ENCODE peak calls at places on chromosome 4, in eight cellular contexts. C is HCT116, P is sigmoid colon, D is tibial nerve, U is suprapubic skin, Q is body of pancreas, W is adrenal gland, H is ovary. J is an unnamed sample.

GRCh38 chr4:69689530-69690111 is 36.6 kb upstream of the UGT2A1 start:
- DNase-seq in W (no peak), C (peak; percentile 6), Q (no peak), U (no peak), P (no peak), D (no peak), H (no peak), J (no peak)

GRCh38 chr4:183589710-183590109 is 69.3 kb downstream of the RWDD4 start:
- DNase-seq in W (no peak), U (no peak), P (no peak), Q (no peak), C (no peak), D (no peak), H (no peak), J (no peak)

GRCh38 chr4:184453402-184454160 is 20.8 kb downstream of the IRF2 start:
- DNase-seq in W (peak; percentile 72), D (no peak), C (no peak), U (no peak), H (no peak), Q (peak; percentile 25), P (no peak), J (peak; percentile 60)

GRCh38 chr4:148445071-148445902 is 3.1 kb upstream of the NR3C2 start:
- DNase-seq in P (peak; percentile 85), U (peak; percentile 85), H (peak; percentile 80), Q (peak; percentile 58), C (no peak), D (peak; percentile 32), W (peak; percentile 76), J (peak; percentile 73)

GRCh38 chr4:148515248-148515647 is 73.0 kb upstream of the NR3C2 start:
- DNase-seq in H (no peak), Q (no peak), P (no peak), W (no peak), C (peak; percentile 21), U (no peak), D (no peak), J (no peak)

GRCh38 chr4:164023214-164023613 is 528.7 kb downstream of the TMA16 start:
- DNase-seq in Q (no peak), W (no peak), D (no peak), C (peak; percentile 12), H (no peak), P (no peak), U (no peak), J (no peak)

GRCh38 chr4:15001248-15001824 is 945 bp upstream of the CPEB2 start:
- DNase-seq in U (peak; percentile 93), D (peak; percentile 66), Q (peak; percentile 66), W (peak; percentile 92), P (peak; percentile 92), C (no peak), H (peak; percentile 79), J (peak; percentile 82)

GRCh38 chr4:38177792-38178665 is 217.8 kb downstream of the PTTG2 start:
- DNase-seq in H (peak; percentile 59), C (no peak), P (peak; percentile 85), U (peak; percentile 91), Q (peak; percentile 94), D (peak; percentile 55), W (peak; percentile 70), J (peak; percentile 40)

GRCh38 chr4:109559625-109559982 is 442 bp upstream of the MCUB start:
- DNase-seq in H (peak; percentile 55), C (no peak), U (no peak), D (no peak), W (no peak), Q (no peak), P (no peak), J (peak; percentile 33)

GRCh38 chr4:3442959-3443749 is 1.4 kb downstream of the HGFAC start:
- DNase-seq in H (peak; percentile 62), D (no peak), W (peak; percentile 64), U (no peak), P (no peak), C (no peak), Q (no peak), J (peak; percentile 42)

GRCh38 chr4:157980158-157980557 is 192.7 kb downstream of the GASK1B start:
- DNase-seq in D (no peak), P (no peak), H (no peak), Q (no peak), C (no peak), U (no peak), W (no peak), J (no peak)

GRCh38 chr4:19030536-19030935 is 1009.0 kb upstream of the LCORL start:
- DNase-seq in P (no peak), U (no peak), D (no peak), Q (no peak), W (no peak), H (no peak), C (no peak), J (no peak)

GRCh38 chr4:177448850-177449249 is 6.6 kb upstream of the AGA start:
- DNase-seq in Q (no peak), W (no peak), D (no peak), H (no peak), C (no peak), P (no peak), U (no peak), J (no peak)

GRCh38 chr4:76930721-76931481 is 18.7 kb upstream of the SEPTIN11 start:
- DNase-seq in C (no peak), Q (no peak), D (no peak), W (no peak), H (no peak), P (no peak), U (no peak), J (no peak)

GRCh38 chr4:143313527-143313926 is 23.1 kb upstream of the GAB1 start:
- DNase-seq in D (no peak), H (no peak), P (no peak), U (no peak), Q (no peak), W (no peak), C (no peak), J (no peak)

GRCh38 chr4:122798101-122798500 is 28.5 kb upstream of the FGF2 start:
- DNase-seq in C (no peak), P (peak; percentile 72), D (no peak), W (peak; percentile 78), H (peak; percentile 64), Q (no peak), U (no peak), J (peak; percentile 56)

DNA sequence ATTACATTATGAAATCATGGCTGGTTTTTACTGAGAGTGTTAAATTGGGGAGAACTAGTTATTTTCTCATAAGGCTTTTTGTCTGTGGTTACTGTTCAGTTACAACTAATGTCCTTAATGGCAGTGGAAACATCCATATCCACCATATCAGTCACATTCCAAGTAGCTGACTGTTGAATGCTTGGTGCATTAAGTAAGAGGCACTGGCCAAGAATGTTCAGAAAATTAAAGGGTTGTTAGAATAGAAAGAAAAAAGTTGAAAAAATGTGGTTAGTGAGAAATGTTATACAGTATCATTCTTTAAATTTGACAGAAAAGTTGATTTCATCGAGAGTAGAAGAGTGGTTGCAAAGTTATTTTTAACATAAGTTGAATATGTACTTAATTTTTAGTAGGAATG is 2407.3 kb downstream of the ARAP2 start:
- DNase-seq in H (no peak), P (no peak), D (no peak), U (no peak), C (no peak), Q (no peak), W (no peak), J (no peak)
- H3K27ac ChIP-seq in H (no peak overlapping the region), P (no peak overlapping the region), D (no peak overlapping the region), U (no peak overlapping the region), C (no peak overlapping the region), Q (no peak overlapping the region), W (no peak overlapping the region), J (no peak overlapping the region)

DNA sequence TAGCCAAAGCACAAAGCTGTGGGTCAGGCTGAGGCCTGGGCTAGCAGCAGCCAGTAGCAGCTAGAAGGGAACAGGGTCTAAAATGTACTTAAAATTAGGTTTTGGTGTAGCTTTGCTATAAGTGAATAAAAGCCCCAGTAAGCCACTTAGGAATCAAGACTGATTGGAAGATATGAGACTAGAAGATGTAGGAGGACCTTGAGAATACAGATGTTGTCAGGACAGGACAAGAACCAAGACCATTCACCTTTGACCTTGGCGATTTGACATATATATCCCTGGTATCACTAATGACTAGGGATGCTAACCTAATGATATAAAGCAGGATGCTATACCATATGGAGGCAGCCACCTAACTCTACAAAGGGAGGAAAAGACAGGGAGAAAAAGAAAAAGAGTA is 238.1 kb downstream of the FBXO8 start:
- DNase-seq in C (no peak), U (no peak), D (no peak), H (no peak), P (no peak), Q (no peak), W (no peak), J (no peak)
- TF ChIP-seq POLR2A in C (no peak), U (no peak), D (no peak), H (no peak), P (no peak), Q (no peak), W (no peak), J (no peak)

DNA sequence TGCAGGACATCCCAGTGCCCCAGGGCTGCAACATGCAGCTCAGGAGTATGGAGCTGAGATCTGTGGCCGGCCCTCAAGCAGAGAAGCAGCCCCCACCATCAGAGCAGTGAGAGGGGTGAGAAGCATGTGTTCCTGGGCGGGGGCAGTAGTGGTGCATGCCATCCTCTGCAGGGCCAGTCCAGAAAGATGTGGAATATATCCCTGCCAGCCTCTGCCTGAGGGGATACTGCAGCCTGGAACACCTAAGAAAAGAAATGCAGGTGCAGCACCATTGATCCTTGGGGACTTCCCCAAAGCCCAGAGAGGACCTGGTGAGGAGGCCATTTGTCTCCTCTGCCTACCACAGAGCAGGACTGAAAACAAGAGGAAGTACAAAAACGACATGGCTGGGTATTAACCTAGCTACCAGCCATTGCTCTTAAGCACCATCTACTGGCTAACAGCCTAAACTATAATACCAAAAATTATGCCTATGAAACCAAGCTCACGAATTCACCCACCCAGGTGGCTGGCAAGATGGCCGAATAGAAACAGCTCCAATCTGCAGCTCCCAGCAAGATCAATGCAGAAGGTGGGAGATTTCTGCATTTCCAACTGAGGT is 158.8 kb downstream of the ADGRA3 start:
- DNase-seq in C (no peak), P (no peak), W (no peak), D (no peak), U (no peak), Q (no peak), H (no peak), J (no peak)
- TF ChIP-seq CTCF in C (peak; percentile 22), P (no peak), W (no peak), D (no peak), U (no peak), Q (no peak), H (no peak), J (peak; percentile 18)

GRCh38 chr4:78092850-78093249 is 35.7 kb downstream of the FRAS1 start:
- DNase-seq in D (no peak), U (no peak), C (no peak), H (no peak), P (no peak), W (no peak), Q (no peak), J (no peak)
- H3K27ac ChIP-seq in D (no peak overlapping the region), U (no peak overlapping the region), C (no peak overlapping the region), H (no peak overlapping the region), P (no peak overlapping the region), W (no peak overlapping the region), Q (no peak overlapping the region), J (no peak overlapping the region)

DNA sequence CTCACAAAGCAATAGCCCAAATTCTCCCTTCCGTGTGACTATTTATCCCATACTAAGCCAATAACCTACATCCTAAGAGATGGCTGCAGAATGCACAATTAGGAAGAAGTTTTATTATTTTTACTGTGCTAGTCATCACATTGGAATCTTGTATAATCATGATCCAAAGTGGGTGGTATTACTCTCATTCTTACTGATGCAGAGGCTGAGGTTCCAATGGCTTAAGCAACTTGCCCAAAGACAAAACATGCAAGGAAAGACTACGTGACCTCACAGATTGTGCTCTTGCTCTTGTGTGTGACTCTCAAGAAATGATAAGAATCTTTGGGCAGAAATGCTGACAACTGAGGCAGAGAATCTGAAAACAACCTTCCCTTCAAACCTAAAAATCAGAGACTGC is 212.2 kb downstream of the LDB2 start:
- DNase-seq in P (no peak), W (no peak), D (no peak), U (no peak), H (no peak), C (no peak), Q (no peak), J (no peak)
- TF ChIP-seq POLR2A in P (no peak), W (no peak), D (no peak), U (no peak), H (no peak), C (no peak), Q (no peak), J (no peak)

J was measured in testis.